ENCODE peak calls at places on chromosomes 16 and 17, in ten cellular contexts. One of them, this sample, is unnamed.

GRCh38 chr17:32192379-32192778 is 50.1 kb downstream of the RHOT1 start:
- DNase-seq in kidney epithelial cell: no peak
- DNase-seq in fibroblast of lung: peak
- DNase-seq in kidney tubule cell: no peak
- DNase-seq in activated CD4-positive, alpha-beta T cell treated with anti-CD3 and anti-CD28 coated beads for 48 hours: no peak
- DNase-seq in HEK293T: no peak
- DNase-seq in NCI-H1105: no peak
- DNase-seq in stimulated activated naive CD8-positive, alpha-beta T cell treated with anti-CD3 and anti-CD28 coated beads, Interleukin-15, Interleukin-2, amounts not matched to agents 100 U/mL and 50 U/mL, for 24 hours: no peak
- DNase-seq in caudate nucleus: no peak
- DNase-seq in aorta: no peak
- DNase-seq in this sample: no peak

GRCh38 chr17:37045271-37045946 is 96.7 kb downstream of the AATF start:
- DNase-seq in stimulated activated naive CD8-positive, alpha-beta T cell treated with anti-CD3 and anti-CD28 coated beads, Interleukin-15, Interleukin-2, amounts not matched to agents 100 U/mL and 50 U/mL, for 24 hours: no peak
- DNase-seq in HEK293T: no peak
- DNase-seq in activated CD4-positive, alpha-beta T cell treated with anti-CD3 and anti-CD28 coated beads for 48 hours: no peak
- DNase-seq in aorta: no peak
- DNase-seq in NCI-H1105: no peak
- DNase-seq in caudate nucleus: no peak
- DNase-seq in kidney epithelial cell: no peak
- DNase-seq in kidney tubule cell: no peak
- DNase-seq in fibroblast of lung: no peak
- DNase-seq in this sample: no peak

GRCh38 chr17:74244543-74244942 is 29.5 kb upstream of the DNAI2 start:
- DNase-seq in HEK293T: no peak
- DNase-seq in fibroblast of lung: no peak
- DNase-seq in NCI-H1105: no peak
- DNase-seq in kidney epithelial cell: no peak
- DNase-seq in aorta: no peak
- DNase-seq in kidney tubule cell: no peak
- DNase-seq in caudate nucleus: peak
- DNase-seq in activated CD4-positive, alpha-beta T cell treated with anti-CD3 and anti-CD28 coated beads for 48 hours: no peak
- DNase-seq in stimulated activated naive CD8-positive, alpha-beta T cell treated with anti-CD3 and anti-CD28 coated beads, Interleukin-15, Interleukin-2, amounts not matched to agents 100 U/mL and 50 U/mL, for 24 hours: no peak
- DNase-seq in this sample: no peak

GRCh38 chr17:77208217-77208808 is 67.5 kb downstream of the SEC14L1 start:
- DNase-seq in HEK293T: peak
- DNase-seq in NCI-H1105: no peak
- DNase-seq in aorta: no peak
- DNase-seq in caudate nucleus: peak
- DNase-seq in stimulated activated naive CD8-positive, alpha-beta T cell treated with anti-CD3 and anti-CD28 coated beads, Interleukin-15, Interleukin-2, amounts not matched to agents 100 U/mL and 50 U/mL, for 24 hours: no peak
- DNase-seq in kidney tubule cell: no peak
- DNase-seq in kidney epithelial cell: no peak
- DNase-seq in fibroblast of lung: peak
- DNase-seq in activated CD4-positive, alpha-beta T cell treated with anti-CD3 and anti-CD28 coated beads for 48 hours: no peak
- DNase-seq in this sample: no peak

GRCh38 chr17:20226814-20227482 is 217.8 kb downstream of the SPECC1 start:
- DNase-seq in aorta: peak
- DNase-seq in caudate nucleus: peak
- DNase-seq in fibroblast of lung: peak
- DNase-seq in activated CD4-positive, alpha-beta T cell treated with anti-CD3 and anti-CD28 coated beads for 48 hours: peak
- DNase-seq in NCI-H1105: peak
- DNase-seq in HEK293T: peak
- DNase-seq in stimulated activated naive CD8-positive, alpha-beta T cell treated with anti-CD3 and anti-CD28 coated beads, Interleukin-15, Interleukin-2, amounts not matched to agents 100 U/mL and 50 U/mL, for 24 hours: peak
- DNase-seq in kidney epithelial cell: no peak
- DNase-seq in kidney tubule cell: peak
- DNase-seq in this sample: peak

GRCh38 chr17:78940241-78940640 is 15.1 kb upstream of the TIMP2 start:
- DNase-seq in kidney epithelial cell: no peak
- DNase-seq in NCI-H1105: no peak
- DNase-seq in aorta: no peak
- DNase-seq in activated CD4-positive, alpha-beta T cell treated with anti-CD3 and anti-CD28 coated beads for 48 hours: no peak
- DNase-seq in fibroblast of lung: no peak
- DNase-seq in caudate nucleus: no peak
- DNase-seq in stimulated activated naive CD8-positive, alpha-beta T cell treated with anti-CD3 and anti-CD28 coated beads, Interleukin-15, Interleukin-2, amounts not matched to agents 100 U/mL and 50 U/mL, for 24 hours: no peak
- DNase-seq in kidney tubule cell: no peak
- DNase-seq in HEK293T: no peak
- DNase-seq in this sample: no peak

GRCh38 chr16:928526-928925 is 42.3 kb downstream of the LMF1 start:
- DNase-seq in NCI-H1105: no peak
- DNase-seq in fibroblast of lung: no peak
- DNase-seq in activated CD4-positive, alpha-beta T cell treated with anti-CD3 and anti-CD28 coated beads for 48 hours: no peak
- DNase-seq in aorta: peak
- DNase-seq in kidney tubule cell: no peak
- DNase-seq in HEK293T: no peak
- DNase-seq in caudate nucleus: no peak
- DNase-seq in kidney epithelial cell: no peak
- DNase-seq in stimulated activated naive CD8-positive, alpha-beta T cell treated with anti-CD3 and anti-CD28 coated beads, Interleukin-15, Interleukin-2, amounts not matched to agents 100 U/mL and 50 U/mL, for 24 hours: no peak
- DNase-seq in this sample: no peak

GRCh38 chr17:34616148-34616547 is 36.8 kb downstream of the TMEM132E start:
- DNase-seq in fibroblast of lung: no peak
- DNase-seq in caudate nucleus: no peak
- DNase-seq in aorta: no peak
- DNase-seq in HEK293T: no peak
- DNase-seq in stimulated activated naive CD8-positive, alpha-beta T cell treated with anti-CD3 and anti-CD28 coated beads, Interleukin-15, Interleukin-2, amounts not matched to agents 100 U/mL and 50 U/mL, for 24 hours: no peak
- DNase-seq in activated CD4-positive, alpha-beta T cell treated with anti-CD3 and anti-CD28 coated beads for 48 hours: no peak
- DNase-seq in kidney tubule cell: no peak
- DNase-seq in kidney epithelial cell: no peak
- DNase-seq in NCI-H1105: peak
- DNase-seq in this sample: no peak

GRCh38 chr17:80822021-80822699 is 169.5 kb upstream of the CHMP6 start:
- DNase-seq in HEK293T: no peak
- DNase-seq in NCI-H1105: no peak
- DNase-seq in kidney epithelial cell: no peak
- DNase-seq in caudate nucleus: no peak
- DNase-seq in kidney tubule cell: no peak
- DNase-seq in stimulated activated naive CD8-positive, alpha-beta T cell treated with anti-CD3 and anti-CD28 coated beads, Interleukin-15, Interleukin-2, amounts not matched to agents 100 U/mL and 50 U/mL, for 24 hours: no peak
- DNase-seq in fibroblast of lung: no peak
- DNase-seq in activated CD4-positive, alpha-beta T cell treated with anti-CD3 and anti-CD28 coated beads for 48 hours: no peak
- DNase-seq in aorta: peak
- DNase-seq in this sample: no peak

GRCh38 chr17:51668963-51669246 is 408.6 kb downstream of the UTP18 start:
- DNase-seq in kidney tubule cell: no peak
- DNase-seq in NCI-H1105: no peak
- DNase-seq in fibroblast of lung: no peak
- DNase-seq in caudate nucleus: no peak
- DNase-seq in HEK293T: no peak
- DNase-seq in kidney epithelial cell: no peak
- DNase-seq in stimulated activated naive CD8-positive, alpha-beta T cell treated with anti-CD3 and anti-CD28 coated beads, Interleukin-15, Interleukin-2, amounts not matched to agents 100 U/mL and 50 U/mL, for 24 hours: no peak
- DNase-seq in aorta: no peak
- DNase-seq in activated CD4-positive, alpha-beta T cell treated with anti-CD3 and anti-CD28 coated beads for 48 hours: no peak
- DNase-seq in this sample: no peak

GRCh38 chr17:18235743-18236256 is 10.4 kb downstream of the LLGL1 start:
- DNase-seq in caudate nucleus: no peak
- DNase-seq in activated CD4-positive, alpha-beta T cell treated with anti-CD3 and anti-CD28 coated beads for 48 hours: peak
- DNase-seq in kidney tubule cell: no peak
- DNase-seq in NCI-H1105: no peak
- DNase-seq in kidney epithelial cell: no peak
- DNase-seq in aorta: peak
- DNase-seq in HEK293T: no peak
- DNase-seq in fibroblast of lung: peak
- DNase-seq in stimulated activated naive CD8-positive, alpha-beta T cell treated with anti-CD3 and anti-CD28 coated beads, Interleukin-15, Interleukin-2, amounts not matched to agents 100 U/mL and 50 U/mL, for 24 hours: peak
- DNase-seq in this sample: no peak

GRCh38 chr16:11836653-11837244 is 14.6 kb downstream of the RSL1D1 start:
- DNase-seq in activated CD4-positive, alpha-beta T cell treated with anti-CD3 and anti-CD28 coated beads for 48 hours: no peak
- DNase-seq in kidney epithelial cell: peak
- DNase-seq in aorta: no peak
- DNase-seq in stimulated activated naive CD8-positive, alpha-beta T cell treated with anti-CD3 and anti-CD28 coated beads, Interleukin-15, Interleukin-2, amounts not matched to agents 100 U/mL and 50 U/mL, for 24 hours: no peak
- DNase-seq in HEK293T: no peak
- DNase-seq in NCI-H1105: no peak
- DNase-seq in fibroblast of lung: peak
- DNase-seq in kidney tubule cell: peak
- DNase-seq in caudate nucleus: no peak
- DNase-seq in this sample: peak

GRCh38 chr16:10317425-10318001 is 68.3 kb upstream of the ATF7IP2 start:
- DNase-seq in stimulated activated naive CD8-positive, alpha-beta T cell treated with anti-CD3 and anti-CD28 coated beads, Interleukin-15, Interleukin-2, amounts not matched to agents 100 U/mL and 50 U/mL, for 24 hours: no peak
- DNase-seq in aorta: no peak
- DNase-seq in caudate nucleus: no peak
- DNase-seq in HEK293T: no peak
- DNase-seq in kidney tubule cell: no peak
- DNase-seq in fibroblast of lung: no peak
- DNase-seq in NCI-H1105: no peak
- DNase-seq in activated CD4-positive, alpha-beta T cell treated with anti-CD3 and anti-CD28 coated beads for 48 hours: no peak
- DNase-seq in kidney epithelial cell: no peak
- DNase-seq in this sample: no peak

GRCh38 chr16:56781565-56781964 is 51.6 kb downstream of the NUP93 start:
- DNase-seq in kidney tubule cell: peak
- DNase-seq in caudate nucleus: no peak
- DNase-seq in HEK293T: no peak
- DNase-seq in stimulated activated naive CD8-positive, alpha-beta T cell treated with anti-CD3 and anti-CD28 coated beads, Interleukin-15, Interleukin-2, amounts not matched to agents 100 U/mL and 50 U/mL, for 24 hours: no peak
- DNase-seq in kidney epithelial cell: no peak
- DNase-seq in aorta: no peak
- DNase-seq in NCI-H1105: no peak
- DNase-seq in fibroblast of lung: no peak
- DNase-seq in activated CD4-positive, alpha-beta T cell treated with anti-CD3 and anti-CD28 coated beads for 48 hours: no peak
- DNase-seq in this sample: no peak

GRCh38 chr16:77396461-77396860 is 38.4 kb downstream of the ADAMTS18 start:
- DNase-seq in caudate nucleus: no peak
- DNase-seq in aorta: no peak
- DNase-seq in NCI-H1105: no peak
- DNase-seq in activated CD4-positive, alpha-beta T cell treated with anti-CD3 and anti-CD28 coated beads for 48 hours: no peak
- DNase-seq in kidney epithelial cell: no peak
- DNase-seq in fibroblast of lung: no peak
- DNase-seq in stimulated activated naive CD8-positive, alpha-beta T cell treated with anti-CD3 and anti-CD28 coated beads, Interleukin-15, Interleukin-2, amounts not matched to agents 100 U/mL and 50 U/mL, for 24 hours: no peak
- DNase-seq in HEK293T: no peak
- DNase-seq in kidney tubule cell: peak
- DNase-seq in this sample: no peak

GRCh38 chr17:78144146-78144719 is 2.0 kb upstream of the C17orf99 start:
- DNase-seq in HEK293T: no peak
- DNase-seq in NCI-H1105: no peak
- DNase-seq in caudate nucleus: peak
- DNase-seq in kidney epithelial cell: no peak
- DNase-seq in kidney tubule cell: peak
- DNase-seq in fibroblast of lung: peak
- DNase-seq in aorta: peak
- DNase-seq in activated CD4-positive, alpha-beta T cell treated with anti-CD3 and anti-CD28 coated beads for 48 hours: no peak
- DNase-seq in stimulated activated naive CD8-positive, alpha-beta T cell treated with anti-CD3 and anti-CD28 coated beads, Interleukin-15, Interleukin-2, amounts not matched to agents 100 U/mL and 50 U/mL, for 24 hours: no peak
- DNase-seq in this sample: peak

GRCh38 chr16:10729649-10730048 is 14.0 kb upstream of the NUBP1 start:
- DNase-seq in kidney epithelial cell: no peak
- DNase-seq in fibroblast of lung: peak
- DNase-seq in kidney tubule cell: peak
- DNase-seq in stimulated activated naive CD8-positive, alpha-beta T cell treated with anti-CD3 and anti-CD28 coated beads, Interleukin-15, Interleukin-2, amounts not matched to agents 100 U/mL and 50 U/mL, for 24 hours: no peak
- DNase-seq in NCI-H1105: no peak
- DNase-seq in HEK293T: no peak
- DNase-seq in aorta: no peak
- DNase-seq in caudate nucleus: peak
- DNase-seq in activated CD4-positive, alpha-beta T cell treated with anti-CD3 and anti-CD28 coated beads for 48 hours: no peak
- DNase-seq in this sample: peak

GRCh38 chr17:16425698-16426659 is 10.6 kb downstream of the TRPV2 start:
- DNase-seq in kidney epithelial cell: no peak
- DNase-seq in aorta: no peak
- DNase-seq in caudate nucleus: no peak
- DNase-seq in HEK293T: no peak
- DNase-seq in kidney tubule cell: no peak
- DNase-seq in stimulated activated naive CD8-positive, alpha-beta T cell treated with anti-CD3 and anti-CD28 coated beads, Interleukin-15, Interleukin-2, amounts not matched to agents 100 U/mL and 50 U/mL, for 24 hours: no peak
- DNase-seq in activated CD4-positive, alpha-beta T cell treated with anti-CD3 and anti-CD28 coated beads for 48 hours: no peak
- DNase-seq in NCI-H1105: no peak
- DNase-seq in fibroblast of lung: no peak
- DNase-seq in this sample: no peak

GRCh38 chr16:50862818-50863672 is 121.2 kb downstream of the CYLD start:
- DNase-seq in aorta: no peak
- DNase-seq in kidney epithelial cell: no peak
- DNase-seq in HEK293T: no peak
- DNase-seq in stimulated activated naive CD8-positive, alpha-beta T cell treated with anti-CD3 and anti-CD28 coated beads, Interleukin-15, Interleukin-2, amounts not matched to agents 100 U/mL and 50 U/mL, for 24 hours: no peak
- DNase-seq in kidney tubule cell: no peak
- DNase-seq in fibroblast of lung: no peak
- DNase-seq in NCI-H1105: no peak
- DNase-seq in activated CD4-positive, alpha-beta T cell treated with anti-CD3 and anti-CD28 coated beads for 48 hours: no peak
- DNase-seq in caudate nucleus: peak
- DNase-seq in this sample: no peak

GRCh38 chr17:47895254-47895855 is 681 bp upstream of the SP2 start:
- DNase-seq in NCI-H1105: no peak
- DNase-seq in HEK293T: no peak
- DNase-seq in aorta: no peak
- DNase-seq in fibroblast of lung: peak
- DNase-seq in caudate nucleus: peak
- DNase-seq in kidney tubule cell: peak
- DNase-seq in activated CD4-positive, alpha-beta T cell treated with anti-CD3 and anti-CD28 coated beads for 48 hours: peak
- DNase-seq in kidney epithelial cell: no peak
- DNase-seq in stimulated activated naive CD8-positive, alpha-beta T cell treated with anti-CD3 and anti-CD28 coated beads, Interleukin-15, Interleukin-2, amounts not matched to agents 100 U/mL and 50 U/mL, for 24 hours: peak
- DNase-seq in this sample: no peak

GRCh38 chr17:8300629-8301242 is 5.5 kb upstream of the SLC25A35 start:
- DNase-seq in fibroblast of lung: peak
- DNase-seq in activated CD4-positive, alpha-beta T cell treated with anti-CD3 and anti-CD28 coated beads for 48 hours: peak
- DNase-seq in NCI-H1105: peak
- DNase-seq in kidney tubule cell: peak
- DNase-seq in stimulated activated naive CD8-positive, alpha-beta T cell treated with anti-CD3 and anti-CD28 coated beads, Interleukin-15, Interleukin-2, amounts not matched to agents 100 U/mL and 50 U/mL, for 24 hours: peak
- DNase-seq in aorta: peak
- DNase-seq in kidney epithelial cell: no peak
- DNase-seq in caudate nucleus: peak
- DNase-seq in HEK293T: peak
- DNase-seq in this sample: peak

GRCh38 chr17:14873540-14873939 is 391.6 kb downstream of the PMP22 start:
- DNase-seq in kidney epithelial cell: no peak
- DNase-seq in fibroblast of lung: no peak
- DNase-seq in stimulated activated naive CD8-positive, alpha-beta T cell treated with anti-CD3 and anti-CD28 coated beads, Interleukin-15, Interleukin-2, amounts not matched to agents 100 U/mL and 50 U/mL, for 24 hours: no peak
- DNase-seq in kidney tubule cell: no peak
- DNase-seq in aorta: no peak
- DNase-seq in caudate nucleus: no peak
- DNase-seq in HEK293T: no peak
- DNase-seq in NCI-H1105: no peak
- DNase-seq in activated CD4-positive, alpha-beta T cell treated with anti-CD3 and anti-CD28 coated beads for 48 hours: no peak
- DNase-seq in this sample: no peak

GRCh38 chr17:61461967-61462733 is 9.9 kb downstream of the TBX4 start:
- DNase-seq in fibroblast of lung: no peak
- DNase-seq in activated CD4-positive, alpha-beta T cell treated with anti-CD3 and anti-CD28 coated beads for 48 hours: no peak
- DNase-seq in NCI-H1105: no peak
- DNase-seq in aorta: no peak
- DNase-seq in caudate nucleus: no peak
- DNase-seq in kidney epithelial cell: no peak
- DNase-seq in HEK293T: no peak
- DNase-seq in stimulated activated naive CD8-positive, alpha-beta T cell treated with anti-CD3 and anti-CD28 coated beads, Interleukin-15, Interleukin-2, amounts not matched to agents 100 U/mL and 50 U/mL, for 24 hours: no peak
- DNase-seq in kidney tubule cell: no peak
- DNase-seq in this sample: no peak

GRCh38 chr17:82245144-82246039 is 16.6 kb downstream of the SLC16A3 start:
- DNase-seq in aorta: no peak
- DNase-seq in activated CD4-positive, alpha-beta T cell treated with anti-CD3 and anti-CD28 coated beads for 48 hours: no peak
- DNase-seq in stimulated activated naive CD8-positive, alpha-beta T cell treated with anti-CD3 and anti-CD28 coated beads, Interleukin-15, Interleukin-2, amounts not matched to agents 100 U/mL and 50 U/mL, for 24 hours: no peak
- DNase-seq in fibroblast of lung: no peak
- DNase-seq in NCI-H1105: no peak
- DNase-seq in caudate nucleus: peak
- DNase-seq in kidney tubule cell: no peak
- DNase-seq in kidney epithelial cell: no peak
- DNase-seq in HEK293T: no peak
- DNase-seq in this sample: no peak

GRCh38 chr16:11355862-11356261 is 10.6 kb downstream of the RMI2 start:
- DNase-seq in kidney tubule cell: no peak
- DNase-seq in activated CD4-positive, alpha-beta T cell treated with anti-CD3 and anti-CD28 coated beads for 48 hours: no peak
- DNase-seq in aorta: no peak
- DNase-seq in kidney epithelial cell: no peak
- DNase-seq in HEK293T: peak
- DNase-seq in caudate nucleus: no peak
- DNase-seq in fibroblast of lung: no peak
- DNase-seq in stimulated activated naive CD8-positive, alpha-beta T cell treated with anti-CD3 and anti-CD28 coated beads, Interleukin-15, Interleukin-2, amounts not matched to agents 100 U/mL and 50 U/mL, for 24 hours: no peak
- DNase-seq in NCI-H1105: no peak
- DNase-seq in this sample: no peak

GRCh38 chr17:45388604-45389325 is 43.9 kb downstream of the ARHGAP27 start:
- DNase-seq in caudate nucleus: no peak
- DNase-seq in NCI-H1105: no peak
- DNase-seq in HEK293T: no peak
- DNase-seq in kidney tubule cell: peak
- DNase-seq in activated CD4-positive, alpha-beta T cell treated with anti-CD3 and anti-CD28 coated beads for 48 hours: no peak
- DNase-seq in stimulated activated naive CD8-positive, alpha-beta T cell treated with anti-CD3 and anti-CD28 coated beads, Interleukin-15, Interleukin-2, amounts not matched to agents 100 U/mL and 50 U/mL, for 24 hours: no peak
- DNase-seq in aorta: no peak
- DNase-seq in fibroblast of lung: peak
- DNase-seq in kidney epithelial cell: no peak
- DNase-seq in this sample: no peak

This sample was measured in RCC 7860.